ENCODE peak calls at places on chromosome 3, in eight cellular contexts. E is stimulated activated CD8-positive, alpha-beta memory T cell treated with anti-CD3 and anti-CD28 coated beads, Interleukin-7, amount 100 ng/mL, for 1 hour; R is heart left ventricle; F is GM23248; T is activated CD4-positive, alpha-beta T cell treated with anti-CD3 and anti-CD28 coated beads for 1 hour; U is HTR-8/SVneo; N is AG09309; X is astrocyte of the spinal cord. C is an unnamed sample.

GRCh38 chr3:128613083-128613829 is 37.4 kb downstream of the RPN1 start:
- DNase-seq in E (no peak), R (no peak), F (no peak), T (no peak), U (no peak), N (no peak), X (no peak), C (no peak)

GRCh38 chr3:17302774-17303173 is 418.0 kb downstream of the PLCL2 start:
- DNase-seq in E (no peak), R (no peak), F (peak), T (no peak), U (no peak), N (no peak), X (peak), C (no peak)

GRCh38 chr3:99317196-99317595 is 321.2 kb upstream of the COL8A1 start:
- DNase-seq in E (no peak), R (no peak), F (no peak), T (no peak), U (no peak), N (no peak), X (no peak), C (no peak)

GRCh38 chr3:25246921-25247320 is 181.1 kb upstream of the RARB start:
- DNase-seq in E (no peak), R (no peak), F (no peak), T (no peak), U (no peak), N (no peak), X (no peak), C (peak)

GRCh38 chr3:181755959-181756358 is 44.2 kb downstream of the SOX2 start:
- DNase-seq in E (no peak), R (no peak), F (no peak), T (no peak), U (no peak), N (no peak), X (no peak), C (no peak)

GRCh38 chr3:20648294-20648693 is 462.3 kb upstream of the SGO1 start:
- DNase-seq in E (no peak), R (no peak), F (peak), T (no peak), U (peak), N (peak), X (peak), C (no peak)

GRCh38 chr3:53478166-53478830 is 16.1 kb upstream of the CACNA1D start:
- DNase-seq in E (no peak), R (no peak), F (no peak), T (no peak), U (no peak), N (no peak), X (no peak), C (no peak)

GRCh38 chr3:179268400-179269051 is 17.6 kb upstream of the KCNMB3 start:
- DNase-seq in E (no peak), R (no peak), F (no peak), T (no peak), U (no peak), N (no peak), X (no peak), C (peak)

GRCh38 chr3:181189556-181189955 is 200.0 kb upstream of the DNAJC19 start:
- DNase-seq in E (no peak), R (no peak), F (no peak), T (no peak), U (no peak), N (no peak), X (no peak), C (peak)

GRCh38 chr3:177817746-177818145 is 620.5 kb upstream of the TBL1XR1 start:
- DNase-seq in E (no peak), R (no peak), F (no peak), T (no peak), U (no peak), N (no peak), X (no peak), C (no peak)

GRCh38 chr3:17157713-17158112 is 273.0 kb downstream of the PLCL2 start:
- DNase-seq in E (no peak), R (no peak), F (peak), T (no peak), U (no peak), N (peak), X (peak), C (no peak)

GRCh38 chr3:195005251-195005620 is 265.7 kb downstream of the XXYLT1 start:
- DNase-seq in E (no peak), R (peak), F (no peak), T (no peak), U (no peak), N (no peak), X (no peak), C (no peak)

GRCh38 chr3:148289159-148289558 is 408.5 kb upstream of the AGTR1 start:
- DNase-seq in E (no peak), R (no peak), F (no peak), T (no peak), U (no peak), N (no peak), X (no peak), C (no peak)

C was measured in mesendoderm.